ENCODE peak calls at places on chromosomes 3 and 15, in seven cellular contexts. F, S, D, A, U, P and X are unnamed samples.

GRCh38 chr15:97652700-97653167 is 307.8 kb upstream of the ARRDC4 start:
- DNase-seq in U (peak), A (no peak), F (peak), S (no peak), D (no peak), P (no peak), X (no peak)

GRCh38 chr3:123432832-123433523 is 15.9 kb downstream of the ADCY5 start:
- DNase-seq in D (no peak), A (no peak), S (peak), F (no peak), P (no peak), U (no peak), X (no peak)

GRCh38 chr3:157335677-157336076 is 101.0 kb upstream of the PTX3 start:
- DNase-seq in F (peak), S (peak), D (no peak), U (peak), P (no peak), A (no peak), X (no peak)

GRCh38 chr3:119149484-119149883 is 3.5 kb downstream of the TEX55 start:
- DNase-seq in A (no peak), U (no peak), S (peak), F (no peak), D (no peak), P (no peak), X (no peak)

GRCh38 chr3:87410110-87410509 is 133.7 kb upstream of the POU1F1 start:
- DNase-seq in U (no peak), P (no peak), A (no peak), F (no peak), D (no peak), S (peak), X (no peak)

GRCh38 chr15:50106438-50106837 is 12.6 kb downstream of the ATP8B4 start:
- DNase-seq in A (no peak), D (no peak), S (no peak), F (no peak), P (no peak), U (no peak), X (no peak)

GRCh38 chr15:73747847-73748605 is 5.1 kb downstream of the INSYN1 start:
- DNase-seq in F (no peak), D (no peak), P (no peak), U (no peak), A (no peak), S (no peak), X (no peak)

GRCh38 chr3:151501171-151501790 is 40.4 kb upstream of the IGSF10 start:
- DNase-seq in P (no peak), F (no peak), A (no peak), D (no peak), U (no peak), S (peak), X (no peak)

GRCh38 chr15:94478763-94479162 is 247.4 kb downstream of the MCTP2 start:
- DNase-seq in A (no peak), U (peak), D (peak), P (no peak), S (no peak), F (no peak), X (no peak)

GRCh38 chr3:113698891-113699465 is 2.5 kb upstream of the USF3 start:
- DNase-seq in S (no peak), U (peak), P (no peak), A (no peak), D (peak), F (no peak), X (no peak)

GRCh38 chr3:43059456-43059855 is 46.4 kb downstream of the POMGNT2 start:
- DNase-seq in F (no peak), S (no peak), P (no peak), U (no peak), D (no peak), A (no peak), X (no peak)

GRCh38 chr15:98904466-98905048 is 103.0 kb downstream of the PGPEP1L start:
- DNase-seq in A (peak), P (peak), D (peak), S (peak), U (peak), F (peak), X (peak)

GRCh38 chr3:41653575-41654239 is 308.2 kb downstream of the ULK4 start:
- DNase-seq in P (no peak), A (no peak), S (peak), F (no peak), D (no peak), U (no peak), X (no peak)

GRCh38 chr15:53448215-53449001 is 311.1 kb downstream of the WDR72 start:
- DNase-seq in A (no peak), D (no peak), F (no peak), P (no peak), U (peak), S (no peak), X (no peak)

GRCh38 chr15:86865920-86866319 is 786.2 kb downstream of the AGBL1 start:
- DNase-seq in A (no peak), P (no peak), D (no peak), U (no peak), F (no peak), S (no peak), X (no peak)

GRCh38 chr15:52100807-52101206 is 11.8 kb downstream of the BCL2L10 start:
- DNase-seq in P (peak), A (peak), F (peak), U (peak), D (no peak), S (peak), X (no peak)

GRCh38 chr3:73214846-73215245 is 153.4 kb downstream of the EBLN2 start:
- DNase-seq in F (no peak), P (no peak), S (peak), D (no peak), U (no peak), A (no peak), X (no peak)

GRCh38 chr3:139601191-139601961 is 61.8 kb upstream of the RBP1 start:
- DNase-seq in F (no peak), U (peak), D (no peak), A (no peak), P (peak), S (no peak), X (no peak)

GRCh38 chr3:158456114-158456513 is 114.9 kb upstream of the MLF1 start:
- DNase-seq in F (no peak), A (no peak), P (no peak), S (no peak), D (no peak), U (peak), X (no peak)

GRCh38 chr3:156825795-156826143 is 384 bp upstream of the LEKR1 start:
- DNase-seq in A (no peak), D (peak), U (no peak), S (no peak), F (no peak), P (peak), X (no peak)

GRCh38 chr3:134333522-134334181 is 40.6 kb downstream of the AMOTL2 start:
- DNase-seq in P (no peak), F (no peak), D (no peak), U (peak), S (peak), A (peak), X (no peak)

GRCh38 chr3:61239871-61240270 is 11.4 kb downstream of the FHIT start:
- DNase-seq in S (no peak), U (peak), F (no peak), P (no peak), A (no peak), D (no peak), X (no peak)

GRCh38 chr3:44309500-44309899 is 29.1 kb upstream of the TCAIM start:
- DNase-seq in P (no peak), A (no peak), D (no peak), S (no peak), F (no peak), U (no peak), X (no peak)

GRCh38 chr15:68582864-68583263 is 4.1 kb downstream of the CORO2B start:
- DNase-seq in S (no peak), P (no peak), F (no peak), D (no peak), U (no peak), A (peak), X (no peak)

GRCh38 chr15:79171320-79172031 is 80.9 kb upstream of the RASGRF1 start:
- DNase-seq in P (no peak), F (no peak), A (no peak), D (no peak), U (no peak), S (no peak), X (no peak)

GRCh38 chr15:95598456-95598855 is 732.0 kb upstream of the NR2F2 start:
- DNase-seq in F (no peak), S (no peak), D (no peak), A (no peak), P (no peak), U (no peak), X (no peak)

GRCh38 chr15:56988219-56988618 is 69.8 kb downstream of the TCF12 start:
- DNase-seq in D (no peak), P (no peak), S (no peak), F (no peak), A (no peak), U (no peak), X (no peak)

GRCh38 chr3:186471781-186472180 is 72.4 kb downstream of the CRYGS start:
- DNase-seq in U (peak), D (no peak), A (no peak), S (no peak), P (no peak), F (no peak), X (no peak)

GRCh38 chr3:178083906-178084823 is 452.1 kb upstream of the KCNMB2 start:
- DNase-seq in F (peak), P (no peak), A (no peak), U (peak), D (no peak), S (peak), X (peak)

GRCh38 chr3:193847402-193847801 is 254.4 kb downstream of the OPA1 start:
- DNase-seq in F (no peak), U (no peak), S (no peak), D (no peak), P (no peak), A (no peak), X (no peak)

GRCh38 chr3:11591401-11592266 is 52.1 kb downstream of the VGLL4 start:
- DNase-seq in P (no peak), F (peak), A (peak), D (no peak), U (peak), S (peak), X (peak)

GRCh38 chr3:51673802-51674654 is 3.0 kb downstream of the TEX264 start:
- DNase-seq in D (no peak), A (peak), P (no peak), U (no peak), S (no peak), F (no peak), X (no peak)

GRCh38 chr3:129758921-129759320 is 134.6 kb downstream of the TMCC1 start:
- DNase-seq in S (no peak), D (no peak), U (no peak), F (no peak), P (no peak), A (no peak), X (no peak)